ENCODE peak calls at places on chromosomes 1 and 21, in four cellular contexts. One of them, this sample, is unnamed.

GRCh38 chr1:21490774-21491482 is 18.3 kb upstream of the ALPL start:
- DNase-seq in cardiac muscle cell: no peak
- DNase-seq in astrocyte of the spinal cord: peak; percentile 53
- DNase-seq in pancreas: no peak
- DNase-seq in this sample: peak; percentile 80

GRCh38 chr1:183806650-183807049 is 1.7 kb downstream of the RGL1 start:
- DNase-seq in cardiac muscle cell: no peak
- DNase-seq in astrocyte of the spinal cord: no peak
- DNase-seq in pancreas: no peak
- DNase-seq in this sample: no peak

GRCh38 chr1:234219711-234220110 is 153.5 kb upstream of the COA6 start:
- DNase-seq in cardiac muscle cell: no peak
- DNase-seq in astrocyte of the spinal cord: no peak
- DNase-seq in pancreas: no peak
- DNase-seq in this sample: no peak

GRCh38 chr1:244965182-244965581 is 100.8 kb upstream of the HNRNPU start:
- DNase-seq in cardiac muscle cell: no peak
- DNase-seq in astrocyte of the spinal cord: no peak
- DNase-seq in pancreas: no peak
- DNase-seq in this sample: no peak

GRCh38 chr1:201791775-201792166 is 37.2 kb upstream of the IPO9 start:
- DNase-seq in cardiac muscle cell: no peak
- DNase-seq in astrocyte of the spinal cord: peak; percentile 89
- DNase-seq in pancreas: no peak
- DNase-seq in this sample: peak; percentile 74

GRCh38 chr1:52460686-52461085 is 56.3 kb downstream of the PRPF38A start:
- DNase-seq in cardiac muscle cell: no peak
- DNase-seq in astrocyte of the spinal cord: no peak
- DNase-seq in pancreas: no peak
- DNase-seq in this sample: peak; percentile 31

GRCh38 chr1:207069059-207069458 is 16.0 kb downstream of the PFKFB2 start:
- DNase-seq in cardiac muscle cell: no peak
- DNase-seq in astrocyte of the spinal cord: no peak
- DNase-seq in pancreas: no peak
- DNase-seq in this sample: no peak

GRCh38 chr1:76961181-76961580 is 93.9 kb downstream of the ST6GALNAC5 start:
- DNase-seq in cardiac muscle cell: no peak
- DNase-seq in astrocyte of the spinal cord: no peak
- DNase-seq in pancreas: no peak
- DNase-seq in this sample: no peak

GRCh38 chr1:233907139-233907538 is 2.7 kb downstream of the SLC35F3 start:
- DNase-seq in cardiac muscle cell: no peak
- DNase-seq in astrocyte of the spinal cord: no peak
- DNase-seq in pancreas: no peak
- DNase-seq in this sample: no peak

GRCh38 chr1:154567386-154568164 is at the start of gene CHRNB2:
- DNase-seq in cardiac muscle cell: peak; percentile 90
- DNase-seq in astrocyte of the spinal cord: peak; percentile 26
- DNase-seq in pancreas: peak; percentile 85
- DNase-seq in this sample: peak; percentile 27

GRCh38 chr1:39646232-39647081 is 7.0 kb upstream of the HEYL start:
- DNase-seq in cardiac muscle cell: peak; percentile 56
- DNase-seq in astrocyte of the spinal cord: peak; percentile 45
- DNase-seq in pancreas: peak; percentile 92
- DNase-seq in this sample: peak; percentile 25

GRCh38 chr1:117098287-117098890 is 23.2 kb downstream of the TRIM45 start:
- DNase-seq in cardiac muscle cell: no peak
- DNase-seq in astrocyte of the spinal cord: peak; percentile 45
- DNase-seq in pancreas: no peak
- DNase-seq in this sample: no peak

GRCh38 chr1:108817016-108817415 is 39.9 kb downstream of the AKNAD1 start:
- DNase-seq in cardiac muscle cell: no peak
- DNase-seq in astrocyte of the spinal cord: peak; percentile 96
- DNase-seq in pancreas: no peak
- DNase-seq in this sample: peak; percentile 75

GRCh38 chr21:32001390-32001789 is 128.6 kb downstream of the HUNK start:
- DNase-seq in cardiac muscle cell: no peak
- DNase-seq in astrocyte of the spinal cord: no peak
- DNase-seq in pancreas: no peak
- DNase-seq in this sample: no peak

GRCh38 chr1:37940299-37940947 is 6.4 kb downstream of the INPP5B start:
- DNase-seq in cardiac muscle cell: no peak
- DNase-seq in astrocyte of the spinal cord: no peak
- DNase-seq in pancreas: peak; percentile 57
- DNase-seq in this sample: no peak

GRCh38 chr1:2787163-2787911 is 14.2 kb downstream of the TTC34 start:
- DNase-seq in cardiac muscle cell: no peak
- DNase-seq in astrocyte of the spinal cord: no peak
- DNase-seq in pancreas: no peak
- DNase-seq in this sample: no peak

GRCh38 chr1:22418852-22419480 is 32.7 kb upstream of the ZBTB40 start:
- DNase-seq in cardiac muscle cell: peak; percentile 56
- DNase-seq in astrocyte of the spinal cord: peak; percentile 46
- DNase-seq in pancreas: no peak
- DNase-seq in this sample: peak; percentile 67

GRCh38 chr1:148367596-148367995 is 115.5 kb downstream of the PPIAL4G start:
- DNase-seq in cardiac muscle cell: no peak
- DNase-seq in astrocyte of the spinal cord: peak; percentile 18
- DNase-seq in pancreas: no peak
- DNase-seq in this sample: no peak

GRCh38 chr1:206979379-206980043 is 9.3 kb upstream of the FCAMR start:
- DNase-seq in cardiac muscle cell: peak; percentile 33
- DNase-seq in astrocyte of the spinal cord: peak; percentile 15
- DNase-seq in pancreas: no peak
- DNase-seq in this sample: peak; percentile 33

GRCh38 chr1:50976890-50977574 is 7.0 kb downstream of the CDKN2C start:
- DNase-seq in cardiac muscle cell: no peak
- DNase-seq in astrocyte of the spinal cord: peak; percentile 57
- DNase-seq in pancreas: no peak
- DNase-seq in this sample: peak; percentile 74

GRCh38 chr1:176829261-176829976 is 335.1 kb downstream of the ASTN1 start:
- DNase-seq in cardiac muscle cell: no peak
- DNase-seq in astrocyte of the spinal cord: no peak
- DNase-seq in pancreas: no peak
- DNase-seq in this sample: no peak

GRCh38 chr21:42453301-42454220 is 42.5 kb downstream of the RSPH1 start:
- DNase-seq in cardiac muscle cell: no peak
- DNase-seq in astrocyte of the spinal cord: no peak
- DNase-seq in pancreas: no peak
- DNase-seq in this sample: no peak

GRCh38 chr1:40451238-40451585 is 936 bp downstream of the ZFP69B start:
- DNase-seq in cardiac muscle cell: no peak
- DNase-seq in astrocyte of the spinal cord: no peak
- DNase-seq in pancreas: no peak
- DNase-seq in this sample: no peak

GRCh38 chr1:109805486-109806180 is 41.9 kb upstream of the EPS8L3 start:
- DNase-seq in cardiac muscle cell: no peak
- DNase-seq in astrocyte of the spinal cord: peak; percentile 32
- DNase-seq in pancreas: no peak
- DNase-seq in this sample: peak; percentile 43

GRCh38 chr21:27648560-27648959 is 681.7 kb upstream of the ADAMTS5 start:
- DNase-seq in cardiac muscle cell: no peak
- DNase-seq in astrocyte of the spinal cord: peak; percentile 89
- DNase-seq in pancreas: no peak
- DNase-seq in this sample: peak; percentile 75

GRCh38 chr1:225454733-225455132 is 26.9 kb upstream of the LBR start:
- DNase-seq in cardiac muscle cell: no peak
- DNase-seq in astrocyte of the spinal cord: peak; percentile 81
- DNase-seq in pancreas: peak; percentile 52
- DNase-seq in this sample: peak; percentile 72

GRCh38 chr1:47441450-47442106 is 3.7 kb downstream of the FOXD2 start:
- DNase-seq in cardiac muscle cell: no peak
- DNase-seq in astrocyte of the spinal cord: no peak
- DNase-seq in pancreas: no peak
- DNase-seq in this sample: no peak

GRCh38 chr1:183374825-183375224 is 43.4 kb downstream of the NMNAT2 start:
- DNase-seq in cardiac muscle cell: no peak
- DNase-seq in astrocyte of the spinal cord: no peak
- DNase-seq in pancreas: peak; percentile 11
- DNase-seq in this sample: no peak

GRCh38 chr21:44531606-44532128 is 8.3 kb downstream of the KRTAP10-1 start:
- DNase-seq in cardiac muscle cell: no peak
- DNase-seq in astrocyte of the spinal cord: no peak
- DNase-seq in pancreas: peak; percentile 9
- DNase-seq in this sample: no peak

GRCh38 chr1:34367954-34368353 is 191.2 kb downstream of the C1orf94 start:
- DNase-seq in cardiac muscle cell: no peak
- DNase-seq in astrocyte of the spinal cord: no peak
- DNase-seq in pancreas: no peak
- DNase-seq in this sample: no peak

GRCh38 chr21:44291936-44292811 is 6.5 kb downstream of the AIRE start:
- DNase-seq in cardiac muscle cell: no peak
- DNase-seq in astrocyte of the spinal cord: no peak
- DNase-seq in pancreas: no peak
- DNase-seq in this sample: no peak

GRCh38 chr1:101235696-101236545 is 898 bp upstream of the S1PR1 start:
- DNase-seq in cardiac muscle cell: peak; percentile 76
- DNase-seq in astrocyte of the spinal cord: peak; percentile 29
- DNase-seq in pancreas: no peak
- DNase-seq in this sample: peak; percentile 30

GRCh38 chr1:46061146-46061545 is 71.3 kb downstream of the PIK3R3 start:
- DNase-seq in cardiac muscle cell: no peak
- DNase-seq in astrocyte of the spinal cord: no peak
- DNase-seq in pancreas: no peak
- DNase-seq in this sample: no peak

GRCh38 chr1:46058936-46059335 is 73.5 kb downstream of the PIK3R3 start:
- DNase-seq in cardiac muscle cell: no peak
- DNase-seq in astrocyte of the spinal cord: no peak
- DNase-seq in pancreas: no peak
- DNase-seq in this sample: no peak

GRCh38 chr1:46064708-46065107 is 67.7 kb downstream of the PIK3R3 start:
- DNase-seq in cardiac muscle cell: no peak
- DNase-seq in astrocyte of the spinal cord: no peak
- DNase-seq in pancreas: no peak
- DNase-seq in this sample: no peak

GRCh38 chr1:46065405-46065804 is 67.0 kb downstream of the PIK3R3 start:
- DNase-seq in cardiac muscle cell: no peak
- DNase-seq in astrocyte of the spinal cord: no peak
- DNase-seq in pancreas: no peak
- DNase-seq in this sample: peak; percentile 2

GRCh38 chr1:46062651-46063319 is 69.6 kb downstream of the PIK3R3 start:
- DNase-seq in cardiac muscle cell: no peak
- DNase-seq in astrocyte of the spinal cord: peak; percentile 31
- DNase-seq in pancreas: no peak
- DNase-seq in this sample: peak; percentile 19
- H3K4me3 ChIP-seq in cardiac muscle cell: no peak overlapping the region
- H3K4me3 ChIP-seq in astrocyte of the spinal cord: no peak overlapping the region
- H3K4me3 ChIP-seq in pancreas: no peak overlapping the region
- H3K4me3 ChIP-seq in this sample: no peak overlapping the region

DNA sequence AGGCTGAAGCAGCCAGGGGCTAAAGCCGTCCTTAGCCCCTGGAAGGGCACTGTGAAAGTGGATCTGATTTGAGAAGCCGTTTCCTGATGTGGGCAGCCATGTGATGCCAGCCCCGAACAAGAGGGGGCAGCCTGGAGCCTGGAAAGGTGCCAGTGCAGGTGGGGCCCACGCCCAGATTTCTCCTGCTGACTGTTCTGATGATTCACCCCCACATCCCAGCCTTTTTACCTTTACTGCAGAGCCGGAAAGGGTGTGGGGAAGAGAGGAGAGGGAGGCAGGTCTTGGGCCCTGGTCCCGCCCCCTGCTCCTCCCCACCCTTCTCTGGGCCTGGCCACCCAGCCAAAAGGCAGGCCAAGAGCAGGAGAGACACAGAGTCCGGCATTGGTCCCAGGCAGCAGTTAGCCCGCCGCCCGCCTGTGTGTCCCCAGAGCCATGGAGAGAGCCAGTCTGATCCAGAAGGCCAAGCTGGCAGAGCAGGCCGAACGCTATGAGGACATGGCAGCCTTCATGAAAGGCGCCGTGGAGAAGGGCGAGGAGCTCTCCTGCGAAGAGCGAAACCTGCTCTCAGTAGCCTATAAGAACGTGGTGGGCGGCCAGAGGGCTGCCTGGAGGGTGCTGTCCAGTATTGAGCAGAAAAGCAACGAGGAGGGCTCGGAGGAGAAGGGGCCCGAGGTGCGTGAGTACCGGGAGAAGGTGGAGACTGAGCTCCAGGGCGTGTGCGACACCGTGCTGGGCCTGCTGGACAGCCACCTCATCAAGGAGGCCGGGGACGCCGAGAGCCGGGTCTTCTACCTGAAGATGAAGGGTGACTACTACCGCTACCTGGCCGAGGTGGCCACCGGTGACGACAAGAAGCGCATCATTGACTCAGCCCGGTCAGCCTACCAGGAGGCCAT is at the start of gene SFN:
- DNase-seq in cardiac muscle cell: no peak
- DNase-seq in astrocyte of the spinal cord: no peak
- DNase-seq in pancreas: peak; percentile 87
- DNase-seq in this sample: no peak
- TF ChIP-seq CTCF in cardiac muscle cell: peak; percentile 20
- TF ChIP-seq CTCF in astrocyte of the spinal cord: peak; percentile 30
- TF ChIP-seq CTCF in pancreas: no peak
- TF ChIP-seq CTCF in this sample: no peak

DNA sequence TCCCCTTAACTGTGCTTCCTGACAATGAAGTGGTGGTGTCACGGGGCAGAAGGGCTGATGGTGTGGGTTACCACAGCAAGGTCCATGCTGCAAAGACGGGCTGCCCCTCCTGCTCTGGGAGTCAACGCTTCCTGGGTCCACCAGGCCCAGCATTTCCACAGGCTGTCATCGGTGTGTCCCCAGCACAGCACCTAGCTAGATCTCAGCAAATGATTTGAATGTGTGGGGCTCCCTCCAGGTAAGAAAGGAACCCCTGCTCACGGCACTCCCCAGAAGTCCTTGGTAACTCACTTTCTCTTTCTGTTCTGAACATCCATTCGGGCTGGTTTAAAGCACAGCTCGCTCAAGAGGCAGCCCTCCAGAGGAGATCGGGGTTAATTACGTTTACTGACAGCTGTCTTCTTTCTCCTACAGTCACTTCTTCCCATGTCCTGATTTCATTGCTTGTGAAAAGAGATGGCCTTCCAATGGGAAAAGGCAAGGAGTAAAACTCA is 27.3 kb downstream of the HIVEP3 start:
- DNase-seq in cardiac muscle cell: no peak
- DNase-seq in astrocyte of the spinal cord: no peak
- DNase-seq in pancreas: no peak
- DNase-seq in this sample: peak; percentile 51
- H3K4me3 ChIP-seq in cardiac muscle cell: no peak overlapping the region
- H3K4me3 ChIP-seq in astrocyte of the spinal cord: no peak overlapping the region
- H3K4me3 ChIP-seq in pancreas: no peak overlapping the region
- H3K4me3 ChIP-seq in this sample: peak overlapping the region; percentile 57

GRCh38 chr1:180213401-180214177 is 16.5 kb upstream of the LHX4 start:
- DNase-seq in cardiac muscle cell: no peak
- DNase-seq in astrocyte of the spinal cord: no peak
- DNase-seq in pancreas: no peak
- DNase-seq in this sample: no peak
- TF ChIP-seq CTCF in cardiac muscle cell: no peak
- TF ChIP-seq CTCF in astrocyte of the spinal cord: no peak
- TF ChIP-seq CTCF in pancreas: no peak
- TF ChIP-seq CTCF in this sample: peak; percentile 5

DNA sequence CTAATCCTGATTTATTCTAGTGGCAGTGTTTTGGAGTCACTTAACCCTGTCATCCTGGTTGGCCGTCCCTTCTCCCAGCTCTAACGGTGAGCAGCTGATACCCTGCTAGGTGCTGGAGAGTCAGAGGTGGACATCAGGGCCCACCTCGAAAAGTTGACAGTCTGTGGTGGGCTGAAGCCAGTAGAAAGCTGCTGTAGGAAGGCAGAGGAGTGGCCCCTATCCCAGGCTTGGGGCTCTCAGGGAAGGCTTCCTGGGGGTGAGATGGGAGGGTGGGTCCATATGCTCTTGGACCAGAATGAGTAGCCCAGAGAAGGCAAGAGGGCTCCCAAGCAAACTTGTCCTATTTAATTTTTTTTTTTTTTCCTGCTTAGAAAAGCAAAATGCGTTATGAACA is 475 bp upstream of the RPL5 start:
- DNase-seq in cardiac muscle cell: no peak
- DNase-seq in astrocyte of the spinal cord: no peak
- DNase-seq in pancreas: peak; percentile 22
- DNase-seq in this sample: no peak
- H3K4me3 ChIP-seq in cardiac muscle cell: no peak overlapping the region
- H3K4me3 ChIP-seq in astrocyte of the spinal cord: no peak overlapping the region
- H3K4me3 ChIP-seq in pancreas: no peak overlapping the region
- H3K4me3 ChIP-seq in this sample: no peak overlapping the region